ENCODE peak calls at places on chromosomes 2 and 18, in seven cellular contexts. One of them, this sample, is unnamed.

GRCh38 chr2:164430166-164430783 is 191.0 kb downstream of the GRB14 start:
- DNase-seq in HL-60: no peak
- DNase-seq in CD4-positive, alpha-beta T cell: no peak
- DNase-seq in fibroblast of pulmonary artery: peak
- DNase-seq in WTC11: peak
- DNase-seq in nephron progenitor cell: peak
- DNase-seq in psoas muscle: no peak
- DNase-seq in this sample: no peak

GRCh38 chr2:176521860-176522259 is 252.6 kb downstream of the MTX2 start:
- DNase-seq in psoas muscle: no peak
- DNase-seq in HL-60: no peak
- DNase-seq in nephron progenitor cell: no peak
- DNase-seq in WTC11: no peak
- DNase-seq in fibroblast of pulmonary artery: no peak
- DNase-seq in CD4-positive, alpha-beta T cell: no peak
- DNase-seq in this sample: no peak

GRCh38 chr2:205079173-205079572 is 533.9 kb downstream of the PARD3B start:
- DNase-seq in WTC11: no peak
- DNase-seq in HL-60: no peak
- DNase-seq in nephron progenitor cell: no peak
- DNase-seq in psoas muscle: no peak
- DNase-seq in fibroblast of pulmonary artery: no peak
- DNase-seq in CD4-positive, alpha-beta T cell: no peak
- DNase-seq in this sample: no peak

GRCh38 chr2:151437630-151438029 is 27.9 kb downstream of the RIF1 start:
- DNase-seq in CD4-positive, alpha-beta T cell: no peak
- DNase-seq in HL-60: peak
- DNase-seq in psoas muscle: no peak
- DNase-seq in WTC11: no peak
- DNase-seq in fibroblast of pulmonary artery: peak
- DNase-seq in nephron progenitor cell: no peak
- DNase-seq in this sample: no peak

GRCh38 chr18:9613550-9614400 is 584 bp downstream of the PPP4R1 start:
- DNase-seq in nephron progenitor cell: peak
- DNase-seq in fibroblast of pulmonary artery: peak
- DNase-seq in WTC11: peak
- DNase-seq in HL-60: peak
- DNase-seq in CD4-positive, alpha-beta T cell: peak
- DNase-seq in psoas muscle: peak
- DNase-seq in this sample: peak

GRCh38 chr2:239216614-239217273 is 184.1 kb downstream of the HDAC4 start:
- DNase-seq in nephron progenitor cell: no peak
- DNase-seq in HL-60: no peak
- DNase-seq in WTC11: no peak
- DNase-seq in psoas muscle: peak
- DNase-seq in fibroblast of pulmonary artery: no peak
- DNase-seq in CD4-positive, alpha-beta T cell: no peak
- DNase-seq in this sample: no peak

GRCh38 chr18:74745658-74746403 is 148.2 kb downstream of the ZNF407 start:
- DNase-seq in psoas muscle: no peak
- DNase-seq in fibroblast of pulmonary artery: peak
- DNase-seq in nephron progenitor cell: no peak
- DNase-seq in HL-60: no peak
- DNase-seq in CD4-positive, alpha-beta T cell: no peak
- DNase-seq in WTC11: no peak
- DNase-seq in this sample: no peak

GRCh38 chr2:46329803-46330775 is 32.9 kb downstream of the EPAS1 start:
- DNase-seq in HL-60: no peak
- DNase-seq in CD4-positive, alpha-beta T cell: no peak
- DNase-seq in nephron progenitor cell: no peak
- DNase-seq in WTC11: no peak
- DNase-seq in psoas muscle: no peak
- DNase-seq in fibroblast of pulmonary artery: peak
- DNase-seq in this sample: no peak

GRCh38 chr2:2847131-2847740 is 516.2 kb upstream of the MYT1L start:
- DNase-seq in fibroblast of pulmonary artery: no peak
- DNase-seq in WTC11: no peak
- DNase-seq in CD4-positive, alpha-beta T cell: no peak
- DNase-seq in nephron progenitor cell: no peak
- DNase-seq in psoas muscle: peak
- DNase-seq in HL-60: no peak
- DNase-seq in this sample: no peak

GRCh38 chr2:130391872-130392670 is 36.2 kb downstream of the PTPN18 start:
- DNase-seq in CD4-positive, alpha-beta T cell: no peak
- DNase-seq in psoas muscle: no peak
- DNase-seq in nephron progenitor cell: peak
- DNase-seq in WTC11: no peak
- DNase-seq in HL-60: no peak
- DNase-seq in fibroblast of pulmonary artery: peak
- DNase-seq in this sample: no peak

GRCh38 chr18:56545539-56545938 is 92.9 kb downstream of the TXNL1 start:
- DNase-seq in psoas muscle: no peak
- DNase-seq in WTC11: no peak
- DNase-seq in fibroblast of pulmonary artery: peak
- DNase-seq in CD4-positive, alpha-beta T cell: no peak
- DNase-seq in nephron progenitor cell: no peak
- DNase-seq in HL-60: no peak
- DNase-seq in this sample: no peak

GRCh38 chr18:36328385-36328858 is 30.9 kb downstream of the FHOD3 start:
- DNase-seq in HL-60: no peak
- DNase-seq in WTC11: no peak
- DNase-seq in nephron progenitor cell: no peak
- DNase-seq in psoas muscle: no peak
- DNase-seq in fibroblast of pulmonary artery: no peak
- DNase-seq in CD4-positive, alpha-beta T cell: no peak
- DNase-seq in this sample: peak

GRCh38 chr2:113077921-113078320 is 10.2 kb downstream of the IL1F10 start:
- DNase-seq in psoas muscle: no peak
- DNase-seq in CD4-positive, alpha-beta T cell: no peak
- DNase-seq in WTC11: no peak
- DNase-seq in nephron progenitor cell: no peak
- DNase-seq in HL-60: no peak
- DNase-seq in fibroblast of pulmonary artery: no peak
- DNase-seq in this sample: no peak

GRCh38 chr2:113079123-113079522 is 11.4 kb downstream of the IL1F10 start:
- DNase-seq in CD4-positive, alpha-beta T cell: no peak
- DNase-seq in WTC11: no peak
- DNase-seq in nephron progenitor cell: no peak
- DNase-seq in fibroblast of pulmonary artery: no peak
- DNase-seq in HL-60: no peak
- DNase-seq in psoas muscle: no peak
- DNase-seq in this sample: no peak

GRCh38 chr2:113081458-113082210 is 13.9 kb downstream of the IL1F10 start:
- DNase-seq in fibroblast of pulmonary artery: no peak
- DNase-seq in WTC11: no peak
- DNase-seq in nephron progenitor cell: no peak
- DNase-seq in psoas muscle: no peak
- DNase-seq in HL-60: no peak
- DNase-seq in CD4-positive, alpha-beta T cell: no peak
- DNase-seq in this sample: no peak

GRCh38 chr2:113078350-113078839 is 10.6 kb downstream of the IL1F10 start:
- DNase-seq in WTC11: no peak
- DNase-seq in nephron progenitor cell: no peak
- DNase-seq in HL-60: no peak
- DNase-seq in psoas muscle: no peak
- DNase-seq in fibroblast of pulmonary artery: no peak
- DNase-seq in CD4-positive, alpha-beta T cell: no peak
- DNase-seq in this sample: no peak

GRCh38 chr2:113080134-113080533 is 12.4 kb downstream of the IL1F10 start:
- DNase-seq in WTC11: peak
- DNase-seq in HL-60: peak
- DNase-seq in CD4-positive, alpha-beta T cell: no peak
- DNase-seq in nephron progenitor cell: peak
- DNase-seq in psoas muscle: no peak
- DNase-seq in fibroblast of pulmonary artery: peak
- DNase-seq in this sample: no peak
- TF ChIP-seq CTCF in WTC11: peak
- TF ChIP-seq CTCF in HL-60: peak
- TF ChIP-seq CTCF in CD4-positive, alpha-beta T cell: peak
- TF ChIP-seq CTCF in nephron progenitor cell: peak
- TF ChIP-seq CTCF in psoas muscle: peak
- TF ChIP-seq CTCF in fibroblast of pulmonary artery: peak
- TF ChIP-seq CTCF in this sample: peak

GRCh38 chr2:171652411-171652775 is 34.9 kb upstream of the DYNC1I2 start:
- DNase-seq in WTC11: no peak
- DNase-seq in fibroblast of pulmonary artery: peak
- DNase-seq in HL-60: no peak
- DNase-seq in psoas muscle: no peak
- DNase-seq in nephron progenitor cell: no peak
- DNase-seq in CD4-positive, alpha-beta T cell: no peak
- DNase-seq in this sample: no peak
- TF ChIP-seq CTCF in WTC11: no peak
- TF ChIP-seq CTCF in fibroblast of pulmonary artery: no peak
- TF ChIP-seq CTCF in HL-60: no peak
- TF ChIP-seq CTCF in psoas muscle: no peak
- TF ChIP-seq CTCF in nephron progenitor cell: no peak
- TF ChIP-seq CTCF in CD4-positive, alpha-beta T cell: no peak
- TF ChIP-seq CTCF in this sample: no peak

GRCh38 chr2:29055586-29055985 is 18.7 kb downstream of the PCARE start:
- DNase-seq in nephron progenitor cell: no peak
- DNase-seq in psoas muscle: no peak
- DNase-seq in HL-60: no peak
- DNase-seq in fibroblast of pulmonary artery: no peak
- DNase-seq in CD4-positive, alpha-beta T cell: no peak
- DNase-seq in WTC11: no peak
- DNase-seq in this sample: no peak

GRCh38 chr2:29054430-29054829 is 19.9 kb downstream of the PCARE start:
- DNase-seq in CD4-positive, alpha-beta T cell: no peak
- DNase-seq in fibroblast of pulmonary artery: no peak
- DNase-seq in WTC11: no peak
- DNase-seq in HL-60: no peak
- DNase-seq in nephron progenitor cell: no peak
- DNase-seq in psoas muscle: no peak
- DNase-seq in this sample: no peak

GRCh38 chr2:29053223-29053622 is 21.1 kb downstream of the PCARE start:
- DNase-seq in WTC11: no peak
- DNase-seq in fibroblast of pulmonary artery: no peak
- DNase-seq in HL-60: no peak
- DNase-seq in psoas muscle: no peak
- DNase-seq in CD4-positive, alpha-beta T cell: no peak
- DNase-seq in nephron progenitor cell: no peak
- DNase-seq in this sample: no peak

GRCh38 chr2:29052811-29053210 is 21.5 kb downstream of the PCARE start:
- DNase-seq in HL-60: no peak
- DNase-seq in CD4-positive, alpha-beta T cell: no peak
- DNase-seq in fibroblast of pulmonary artery: no peak
- DNase-seq in nephron progenitor cell: peak
- DNase-seq in psoas muscle: no peak
- DNase-seq in WTC11: no peak
- DNase-seq in this sample: no peak

DNA sequence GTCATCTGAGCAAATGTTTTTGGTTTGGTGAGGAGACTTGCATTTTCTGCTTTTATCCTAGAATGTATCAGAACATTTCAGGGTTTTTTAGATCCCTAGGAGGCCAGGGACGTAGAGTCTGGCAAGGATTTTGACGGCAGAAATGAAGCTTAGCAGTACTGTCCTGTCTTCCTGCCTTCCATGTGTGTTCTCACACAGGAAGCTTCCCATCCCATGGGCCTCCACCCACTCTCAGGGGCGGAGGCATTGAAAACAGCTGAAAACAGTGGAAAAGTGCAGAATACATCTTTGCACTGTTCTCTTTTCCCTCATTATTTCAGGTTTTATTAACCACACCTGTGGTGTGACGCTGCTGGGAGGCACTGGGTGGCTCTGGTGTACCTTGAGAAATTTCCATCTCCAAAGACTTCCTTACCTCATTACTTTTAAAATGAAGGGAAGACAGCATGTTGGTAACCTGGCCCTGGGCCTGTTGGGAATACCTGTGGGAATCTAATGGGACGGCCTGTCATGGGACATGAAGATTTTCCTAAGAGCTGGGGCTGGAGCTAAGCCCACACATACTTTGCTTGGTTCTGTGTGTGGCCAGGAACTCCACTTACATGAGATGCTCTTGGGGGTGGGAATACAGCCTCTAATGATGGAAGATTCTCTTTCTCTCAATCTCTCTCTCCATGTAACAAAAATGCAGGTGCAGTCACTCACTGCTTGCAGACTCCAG is 20.5 kb downstream of the PCARE start:
- DNase-seq in WTC11: no peak
- DNase-seq in fibroblast of pulmonary artery: peak
- DNase-seq in psoas muscle: no peak
- DNase-seq in CD4-positive, alpha-beta T cell: no peak
- DNase-seq in nephron progenitor cell: no peak
- DNase-seq in HL-60: no peak
- DNase-seq in this sample: no peak
- TF ChIP-seq CTCF in WTC11: no peak
- TF ChIP-seq CTCF in fibroblast of pulmonary artery: peak
- TF ChIP-seq CTCF in psoas muscle: no peak
- TF ChIP-seq CTCF in CD4-positive, alpha-beta T cell: no peak
- TF ChIP-seq CTCF in nephron progenitor cell: no peak
- TF ChIP-seq CTCF in HL-60: no peak
- TF ChIP-seq CTCF in this sample: no peak

DNA sequence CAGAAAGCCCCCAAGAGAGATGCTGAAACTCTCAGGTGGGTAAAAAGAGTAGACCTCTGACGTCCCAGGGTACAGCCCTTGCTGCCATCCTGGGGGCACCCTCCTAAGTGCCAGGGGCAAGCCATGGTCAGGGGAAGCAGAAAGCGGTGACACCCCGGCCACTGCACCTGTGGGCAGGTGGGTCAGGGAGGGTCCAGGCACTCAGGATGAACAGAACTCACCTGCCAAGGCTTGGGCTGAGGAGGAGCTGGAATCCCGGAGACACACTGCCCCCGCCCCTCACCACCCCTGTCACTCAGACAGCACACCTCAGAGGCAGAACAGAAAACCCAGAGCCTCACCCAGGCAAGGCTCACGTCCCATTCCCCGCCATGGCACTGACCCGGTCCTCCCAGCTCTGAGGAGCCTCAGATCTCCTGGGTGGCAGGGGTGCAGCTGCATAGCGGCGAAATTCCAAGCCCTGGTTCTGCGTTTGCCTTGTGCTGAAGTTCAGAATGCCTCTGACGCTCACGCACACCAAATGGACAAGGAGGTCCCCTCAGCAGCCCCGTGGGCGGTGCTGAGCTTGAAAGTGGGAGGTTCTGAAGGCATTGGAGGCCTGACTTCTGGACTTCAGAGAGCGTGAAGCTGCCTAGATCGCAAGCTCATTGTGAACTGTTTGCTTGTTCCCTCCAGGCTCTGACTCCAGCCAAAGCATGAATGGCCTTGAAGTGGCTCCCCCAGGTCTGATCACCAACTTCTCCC is 4.3 kb downstream of the GPR17 start:
- DNase-seq in WTC11: no peak
- DNase-seq in psoas muscle: peak
- DNase-seq in fibroblast of pulmonary artery: no peak
- DNase-seq in CD4-positive, alpha-beta T cell: no peak
- DNase-seq in nephron progenitor cell: no peak
- DNase-seq in HL-60: no peak
- DNase-seq in this sample: no peak
- TF ChIP-seq CTCF in WTC11: peak
- TF ChIP-seq CTCF in psoas muscle: no peak
- TF ChIP-seq CTCF in fibroblast of pulmonary artery: no peak
- TF ChIP-seq CTCF in CD4-positive, alpha-beta T cell: peak
- TF ChIP-seq CTCF in nephron progenitor cell: peak
- TF ChIP-seq CTCF in HL-60: no peak
- TF ChIP-seq CTCF in this sample: peak

This sample was measured in type B pancreatic cell.